ENCODE peak calls at places on chromosomes 12 and 14, in four cellular contexts. U is activated CD4-positive, alpha-beta T cell treated with anti-CD3 and anti-CD28 coated beads, Interleukin-2, amount 10 ng/mL, durations not matched to agents 7 days and 5 days; E is heart left ventricle; Z is NCI-H69. F is an unnamed sample.

GRCh38 chr12:10491766-10492165 is 13.9 kb upstream of the EIF2S3B start:
- DNase-seq in E (no peak), Z (no peak), U (no peak), F (no peak)

GRCh38 chr14:56059054-56059453 is 59.2 kb upstream of the PELI2 start:
- DNase-seq in U (no peak), E (no peak), Z (peak), F (no peak)

GRCh38 chr12:5746496-5746895 is 198.6 kb downstream of the ANO2 start:
- DNase-seq in E (no peak), Z (no peak), U (no peak), F (no peak)

GRCh38 chr14:94424371-94424770 is 28.2 kb downstream of the SERPINA11 start:
- DNase-seq in E (no peak), U (no peak), Z (no peak), F (no peak)

GRCh38 chr14:75286313-75286712 is 7.7 kb downstream of the FOS start:
- DNase-seq in U (no peak), Z (peak), E (peak), F (no peak)

GRCh38 chr12:26153421-26154154 is 28.8 kb upstream of the BHLHE41 start:
- DNase-seq in Z (no peak), U (no peak), E (peak), F (no peak)

GRCh38 chr14:23154876-23155587 is 28.4 kb downstream of the SLC7A8 start:
- DNase-seq in U (no peak), Z (no peak), E (peak), F (no peak)

GRCh38 chr14:61646366-61647101 is 48.8 kb upstream of the HIF1A start:
- DNase-seq in U (no peak), Z (no peak), E (no peak), F (no peak)

GRCh38 chr14:103286968-103287850 is 46.8 kb upstream of the EIF5 start:
- DNase-seq in Z (no peak), U (no peak), E (no peak), F (no peak)

GRCh38 chr14:102893452-102893851 is 29.0 kb upstream of the AMN start:
- DNase-seq in Z (no peak), E (peak), U (no peak), F (no peak)

GRCh38 chr12:1533205-1533601 is 61.2 kb downstream of the FBXL14 start:
- DNase-seq in Z (peak), E (no peak), U (peak), F (peak)

GRCh38 chr14:24256960-24257359 is 6.0 kb downstream of the TGM1 start:
- DNase-seq in Z (no peak), E (no peak), U (no peak), F (no peak)

GRCh38 chr12:64039285-64039871 is 182.7 kb downstream of the KICS2 start:
- DNase-seq in U (no peak), Z (peak), E (peak), F (no peak)

GRCh38 chr12:24615967-24616411 is 332.9 kb downstream of the BCAT1 start:
- DNase-seq in Z (no peak), E (no peak), U (no peak), F (no peak)

GRCh38 chr12:43312991-43313505 is 239.0 kb downstream of the ADAMTS20 start:
- DNase-seq in E (no peak), Z (no peak), U (no peak), F (peak)

GRCh38 chr12:93937812-93938211 is 210.6 kb upstream of the PLXNC1 start:
- DNase-seq in Z (no peak), U (no peak), E (no peak), F (no peak)

GRCh38 chr14:85350667-85351066 is 179.3 kb upstream of the FLRT2 start:
- DNase-seq in Z (no peak), E (no peak), U (no peak), F (no peak)

GRCh38 chr14:50088731-50089130 is 27.6 kb downstream of the VCPKMT start:
- DNase-seq in E (no peak), Z (no peak), U (no peak), F (no peak)

GRCh38 chr12:119167904-119168303 is 10.8 kb upstream of the HSPB8 start:
- DNase-seq in E (no peak), U (no peak), Z (no peak), F (no peak)

GRCh38 chr12:108800591-108800990 is 56.8 kb downstream of the SSH1 start:
- DNase-seq in U (no peak), Z (no peak), E (no peak), F (no peak)

GRCh38 chr14:79809849-79810612 is 401.3 kb downstream of the DIO2 start:
- DNase-seq in Z (peak), E (no peak), U (no peak), F (peak)

GRCh38 chr12:56129210-56129691 is 1.2 kb downstream of the ESYT1 start:
- DNase-seq in E (peak), U (peak), Z (peak), F (peak)

GRCh38 chr14:80477388-80478160 is 266.3 kb upstream of the DIO2 start:
- DNase-seq in Z (no peak), U (no peak), E (no peak), F (no peak)

GRCh38 chr12:1662761-1663439 is 28.0 kb upstream of the ADIPOR2 start:
- DNase-seq in Z (peak), E (peak), U (no peak), F (peak)

GRCh38 chr12:94277426-94278000 is 129.1 kb downstream of the PLXNC1 start:
- DNase-seq in U (no peak), E (no peak), Z (no peak), F (no peak)

GRCh38 chr12:46357438-46358324 is 14.9 kb downstream of the SLC38A2 start:
- DNase-seq in Z (peak), E (no peak), U (no peak), F (no peak)

GRCh38 chr12:72865921-72866320 is 593.8 kb downstream of the TRHDE start:
- DNase-seq in E (no peak), Z (no peak), U (no peak), F (no peak)

GRCh38 chr14:64734990-64735389 is 30.8 kb downstream of the PLEKHG3 start:
- DNase-seq in U (no peak), Z (peak), E (no peak), F (no peak)

GRCh38 chr12:105554223-105554678 is 223.8 kb downstream of the C12orf75 start:
- DNase-seq in U (no peak), Z (no peak), E (no peak), F (no peak)

GRCh38 chr14:34470319-34470718 is 8.3 kb upstream of the SPTSSA start:
- DNase-seq in U (no peak), Z (peak), E (no peak), F (no peak)

GRCh38 chr12:12786371-12786715 is 884 bp downstream of the APOLD1 start:
- DNase-seq in U (no peak), Z (no peak), E (no peak), F (no peak)

GRCh38 chr12:57779736-57780135 is 2.9 kb upstream of the TSFM start:
- DNase-seq in U (no peak), Z (no peak), E (no peak), F (no peak)

GRCh38 chr12:67193705-67194104 is 75.5 kb upstream of the CAND1 start:
- DNase-seq in E (no peak), Z (no peak), U (peak), F (peak)

GRCh38 chr12:92551853-92552397 is 150.9 kb upstream of the PLEKHG7 start:
- DNase-seq in U (no peak), Z (no peak), E (no peak), F (no peak)

GRCh38 chr12:59626382-59626781 is 30.6 kb downstream of the SLC16A7 start:
- DNase-seq in U (no peak), Z (no peak), E (no peak), F (no peak)

GRCh38 chr14:69005432-69006148 is 26.5 kb upstream of the ACTN1 start:
- DNase-seq in U (no peak), Z (peak), E (peak), F (no peak)

GRCh38 chr14:77175843-77176242 is 5.8 kb upstream of the TMEM63C start:
- DNase-seq in U (no peak), Z (no peak), E (no peak), F (no peak)

GRCh38 chr14:91714805-91715204 is 17.1 kb downstream of the CATSPERB start:
- DNase-seq in E (no peak), Z (no peak), U (peak), F (no peak)

GRCh38 chr14:56150645-56151345 is 32.6 kb downstream of the PELI2 start:
- DNase-seq in Z (no peak), E (no peak), U (no peak), F (no peak)

GRCh38 chr12:113066806-113067400 is 10.4 kb downstream of the DTX1 start:
- DNase-seq in U (no peak), E (no peak), Z (peak), F (no peak)

F was measured in AML-193.